ENCODE peak calls at places on chromosome 16, in four cellular contexts. X is neural crest cell, Z is tibial artery, D is transverse colon. P is an unnamed sample.

GRCh38 chr16:49970818-49971431 is 54.1 kb upstream of the CNEP1R1 start:
- DNase-seq in D (peak), X (no peak), Z (no peak), P (no peak)

GRCh38 chr16:83549836-83550569 is 257.8 kb upstream of the HSBP1 start:
- DNase-seq in X (no peak), D (no peak), Z (no peak), P (no peak)

GRCh38 chr16:13238182-13238581 is 336.8 kb downstream of the SHISA9 start:
- DNase-seq in Z (no peak), X (no peak), D (no peak), P (no peak)

GRCh38 chr16:22348296-22348695 is 26.1 kb downstream of the CDR2 start:
- DNase-seq in X (no peak), D (no peak), Z (no peak), P (no peak)

GRCh38 chr16:74999208-74999682 is 421 bp downstream of the ZNRF1 start:
- DNase-seq in Z (no peak), X (peak), D (peak), P (peak)

GRCh38 chr16:67504190-67505021 is 21.1 kb upstream of the AGRP start:
- DNase-seq in D (peak), X (no peak), Z (peak), P (peak)

GRCh38 chr16:67372664-67373063 is 20.6 kb downstream of the TPPP3 start:
- DNase-seq in D (no peak), X (no peak), Z (no peak), P (no peak)

GRCh38 chr16:50266337-50267091 is at the start of gene ADCY7:
- DNase-seq in D (peak), Z (peak), X (no peak), P (peak)

GRCh38 chr16:8120001-8120400 is 470.3 kb downstream of the TMEM114 start:
- DNase-seq in D (no peak), X (no peak), Z (no peak), P (no peak)

GRCh38 chr16:10121496-10121895 is 60.7 kb downstream of the GRIN2A start:
- DNase-seq in X (no peak), Z (no peak), D (no peak), P (no peak)

GRCh38 chr16:10122026-10122425 is 60.2 kb downstream of the GRIN2A start:
- DNase-seq in X (no peak), Z (no peak), D (no peak), P (no peak)

GRCh38 chr16:10123141-10123540 is 59.1 kb downstream of the GRIN2A start:
- DNase-seq in X (no peak), D (no peak), Z (no peak), P (no peak)

GRCh38 chr16:10120953-10121352 is 61.3 kb downstream of the GRIN2A start:
- DNase-seq in X (no peak), Z (no peak), D (no peak), P (no peak)

DNA sequence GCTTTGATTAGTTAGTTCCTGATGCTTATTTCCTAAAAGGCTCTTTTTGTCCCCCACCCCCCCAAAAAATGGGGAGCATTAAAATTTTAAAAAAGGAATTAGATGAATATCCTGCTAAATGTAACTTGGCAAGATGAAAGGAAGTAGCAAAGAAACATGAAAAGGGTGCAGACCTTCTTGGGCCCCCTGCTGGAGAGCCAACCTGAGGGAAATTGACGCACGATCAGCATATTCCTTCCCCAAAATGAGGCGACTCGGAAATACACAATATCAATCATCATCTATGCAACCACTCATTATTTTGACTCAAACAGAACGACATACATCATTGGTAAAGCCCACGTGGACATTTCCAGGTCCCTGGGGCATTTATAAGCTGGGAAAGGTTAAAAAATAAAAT is 59.7 kb downstream of the GRIN2A start:
- DNase-seq in X (peak), D (no peak), Z (no peak), P (no peak)
- TF ChIP-seq CTCF in X (peak), D (no peak), Z (peak), P (no peak)

GRCh38 chr16:10178079-10178478 is 4.1 kb downstream of the GRIN2A start:
- DNase-seq in X (no peak), D (no peak), Z (no peak), P (no peak)

GRCh38 chr16:10180042-10180770 is 2.0 kb downstream of the GRIN2A start:
- DNase-seq in D (no peak), X (no peak), Z (no peak), P (no peak)

GRCh38 chr16:10182186-10182683 is at the start of gene GRIN2A:
- DNase-seq in D (no peak), X (peak), Z (no peak), P (no peak)

GRCh38 chr16:10181196-10182162 is 749 bp downstream of the GRIN2A start:
- DNase-seq in Z (peak), X (peak), D (peak), P (peak)

GRCh38 chr16:10180771-10181163 is 1.5 kb downstream of the GRIN2A start:
- DNase-seq in X (peak), Z (no peak), D (no peak), P (no peak)
- TF ChIP-seq CTCF in X (peak), Z (peak), D (no peak), P (no peak)

DNA sequence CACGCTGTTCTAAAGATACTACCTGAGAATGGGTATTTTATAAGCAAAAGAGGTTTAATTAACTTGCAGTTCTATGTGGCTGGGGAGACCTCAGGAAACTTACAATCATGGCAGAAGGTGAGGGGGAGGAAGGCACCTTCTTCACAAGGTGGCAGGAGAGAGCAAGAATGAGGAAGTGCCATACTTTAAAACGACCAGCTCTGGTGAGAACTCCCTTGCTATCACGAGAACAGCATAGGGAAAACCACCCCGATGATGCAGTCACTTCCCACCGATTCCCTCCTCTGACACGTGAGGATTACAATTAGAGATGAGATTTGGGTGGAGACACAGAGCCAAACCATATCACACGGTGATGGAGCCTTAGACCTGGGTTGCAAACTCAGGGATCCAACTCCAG is 317.5 kb upstream of the EEF2KMT start:
- DNase-seq in D (no peak), X (no peak), Z (no peak), P (no peak)
- TF ChIP-seq CTCF in D (no peak), X (peak), Z (no peak), P (no peak)

GRCh38 chr16:30378236-30379164 is 3.9 kb downstream of the SEPTIN1 start:
- DNase-seq in Z (peak), D (peak), X (peak), P (peak)
- TF ChIP-seq CTCF in Z (no peak), D (no peak), X (peak), P (peak)

GRCh38 chr16:10370096-10370726 is 15.7 kb upstream of the ATF7IP2 start:
- DNase-seq in X (no peak), Z (no peak), D (no peak), P (no peak)

GRCh38 chr16:10371592-10371991 is 14.3 kb upstream of the ATF7IP2 start:
- DNase-seq in X (no peak), Z (no peak), D (no peak), P (no peak)

GRCh38 chr16:10376229-10376628 is 9.6 kb upstream of the ATF7IP2 start:
- DNase-seq in D (no peak), X (no peak), Z (no peak), P (no peak)

GRCh38 chr16:10368984-10369551 is 16.8 kb upstream of the ATF7IP2 start:
- DNase-seq in D (no peak), Z (no peak), X (no peak), P (no peak)

GRCh38 chr16:10373556-10373955 is 12.3 kb upstream of the ATF7IP2 start:
- DNase-seq in D (no peak), Z (no peak), X (no peak), P (no peak)
- TF ChIP-seq CTCF in D (no peak), Z (no peak), X (no peak), P (no peak)

GRCh38 chr16:55824473-55824872 is 8.4 kb downstream of the CES1 start:
- DNase-seq in D (no peak), Z (no peak), X (no peak), P (no peak)

GRCh38 chr16:55830658-55831294 is 2.1 kb downstream of the CES1 start:
- DNase-seq in D (no peak), Z (no peak), X (no peak), P (no peak)

GRCh38 chr16:55832425-55832787 is 490 bp downstream of the CES1 start:
- DNase-seq in X (no peak), Z (no peak), D (no peak), P (no peak)

GRCh38 chr16:55825115-55825728 is 7.7 kb downstream of the CES1 start:
- DNase-seq in D (no peak), Z (no peak), X (no peak), P (no peak)

GRCh38 chr16:55828680-55829079 is 4.2 kb downstream of the CES1 start:
- DNase-seq in Z (no peak), D (no peak), X (no peak), P (no peak)
- TF ChIP-seq CTCF in Z (no peak), D (no peak), X (no peak), P (no peak)

GRCh38 chr16:15866451-15866850 is 9.6 kb upstream of the MYH11 start:
- DNase-seq in X (no peak), D (no peak), Z (no peak), P (no peak)
- TF ChIP-seq CTCF in X (no peak), D (no peak), Z (no peak), P (no peak)

GRCh38 chr16:88505405-88506082 is 52.5 kb downstream of the ZFPM1 start:
- DNase-seq in X (no peak), D (peak), Z (no peak), P (peak)
- TF ChIP-seq CTCF in X (peak), D (peak), Z (no peak), P (peak)

P was measured in psoas muscle.